ENCODE peak calls at places on chromosomes 13 and 19, in six cellular contexts. I is endodermal cell, R is A549, Q is fibroblast of lung, X is OCI-LY7, N is ascending aorta. H is an unnamed sample.

GRCh38 chr13:48631441-48631840 is 22.3 kb upstream of the CYSLTR2 start:
- DNase-seq in R (no peak), N (no peak), I (no peak), X (no peak), Q (peak; percentile 51), H (no peak)

GRCh38 chr13:89486721-89487120 is 1815.5 kb downstream of the SLITRK5 start:
- DNase-seq in N (no peak), Q (peak; percentile 17), R (no peak), X (no peak), I (no peak), H (no peak)

GRCh38 chr19:2391118-2391725 is 31.2 kb downstream of the TMPRSS9 start:
- DNase-seq in Q (peak; percentile 61), N (no peak), I (peak; percentile 60), X (peak; percentile 86), R (peak; percentile 79), H (no peak)

GRCh38 chr13:105773887-105774538 is 761.4 kb downstream of the EFNB2 start:
- DNase-seq in R (peak; percentile 33), I (no peak), X (no peak), N (no peak), Q (peak; percentile 97), H (no peak)

GRCh38 chr19:18167975-18168645 is 5.5 kb upstream of the IFI30 start:
- DNase-seq in X (peak; percentile 78), R (no peak), I (peak; percentile 84), N (no peak), Q (no peak), H (peak; percentile 63)

GRCh38 chr19:10952809-10953208 is 8.0 kb upstream of the SMARCA4 start:
- DNase-seq in Q (no peak), I (no peak), R (no peak), X (no peak), N (no peak), H (peak; percentile 63)

GRCh38 chr19:1825909-1826556 is 14.0 kb upstream of the ATP8B3 start:
- DNase-seq in X (peak; percentile 73), I (peak; percentile 96), R (peak; percentile 62), N (no peak), Q (peak; percentile 47), H (peak; percentile 72)

GRCh38 chr19:24052811-24053210 is 34.2 kb upstream of the ZNF254 start:
- DNase-seq in Q (no peak), I (no peak), X (no peak), N (no peak), R (no peak), H (no peak)

GRCh38 chr13:51298812-51299211 is 40.7 kb upstream of the SERPINE3 start:
- DNase-seq in R (peak; percentile 4), X (no peak), Q (peak; percentile 4), N (no peak), I (peak; percentile 43), H (no peak)

GRCh38 chr19:27822336-27822735 is 1390.6 kb downstream of the UQCRFS1 start:
- DNase-seq in X (no peak), N (no peak), I (no peak), R (no peak), Q (peak; percentile 70), H (no peak)

GRCh38 chr19:35843676-35844481 is 8.4 kb downstream of the NPHS1 start:
- DNase-seq in I (peak; percentile 95), X (no peak), Q (no peak), R (peak; percentile 88), N (no peak), H (peak; percentile 64)

GRCh38 chr19:1856698-1857603 is 6.4 kb downstream of the KLF16 start:
- DNase-seq in Q (peak; percentile 74), X (peak; percentile 82), N (no peak), R (peak; percentile 87), I (peak; percentile 91), H (peak; percentile 96)

GRCh38 chr13:107427531-107427930 is 787.8 kb downstream of the LIG4 start:
- DNase-seq in X (no peak), I (no peak), N (no peak), R (no peak), Q (no peak), H (no peak)

GRCh38 chr13:32022292-32022691 is 9.3 kb upstream of the FRY start:
- DNase-seq in N (no peak), Q (no peak), X (no peak), I (no peak), R (no peak), H (no peak)

GRCh38 chr19:55687281-55688172 is 12.5 kb downstream of the EPN1 start:
- DNase-seq in N (no peak), X (no peak), I (no peak), R (no peak), Q (no peak), H (peak; percentile 71)

DNA sequence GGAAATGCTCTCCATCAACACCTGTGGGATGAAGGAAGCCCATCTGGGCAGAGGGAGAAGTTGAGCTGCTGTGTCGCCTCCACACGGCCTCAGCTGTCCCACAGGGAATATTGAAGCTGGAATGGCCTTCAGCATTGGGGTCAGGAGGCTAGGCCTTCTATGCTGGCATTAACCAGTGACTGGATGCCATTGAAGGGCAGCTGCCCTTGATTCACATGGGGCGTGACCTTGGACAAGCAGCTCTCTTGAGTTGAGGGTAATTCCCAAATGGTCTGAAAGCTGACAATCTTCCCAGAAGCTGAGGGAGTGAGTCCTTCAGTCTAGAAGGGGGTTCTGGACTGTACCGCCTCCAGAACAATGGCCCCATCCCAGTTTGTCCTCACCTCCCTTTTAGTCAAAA is 6.7 kb downstream of the BCL3 start:
- DNase-seq in N (no peak), X (no peak), I (no peak), Q (no peak), R (no peak), H (no peak)
- TF ChIP-seq CTCF in N (no peak), X (no peak), I (no peak), Q (no peak), R (no peak), H (no peak)

GRCh38 chr13:24822640-24823039 is 58.7 kb downstream of the RNF17 start:
- DNase-seq in R (no peak), I (no peak), Q (no peak), N (no peak), X (no peak), H (no peak)

DNA sequence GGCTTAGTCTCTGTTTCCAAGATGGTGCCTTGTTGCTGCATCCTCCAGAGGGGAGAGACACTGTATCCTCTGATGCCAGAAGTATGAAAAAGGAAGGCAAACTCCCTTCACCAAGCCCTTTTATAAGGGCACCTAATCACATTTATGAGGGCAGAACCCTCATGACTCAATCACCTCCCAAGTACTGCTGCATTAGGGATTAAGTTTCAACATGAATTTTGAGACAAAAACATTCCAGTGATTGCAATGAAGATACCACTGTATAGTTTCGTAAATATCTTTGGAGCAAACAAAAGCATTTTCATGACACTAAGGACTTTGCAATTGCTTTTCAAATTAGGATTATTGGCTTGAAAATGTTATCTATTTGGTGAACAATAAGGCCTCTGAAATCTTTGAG is 63.8 kb downstream of the RNF17 start:
- DNase-seq in Q (no peak), R (no peak), I (no peak), N (no peak), X (no peak), H (no peak)
- TF ChIP-seq CTCF in Q (no peak), R (no peak), I (no peak), N (no peak), X (no peak), H (no peak)

DNA sequence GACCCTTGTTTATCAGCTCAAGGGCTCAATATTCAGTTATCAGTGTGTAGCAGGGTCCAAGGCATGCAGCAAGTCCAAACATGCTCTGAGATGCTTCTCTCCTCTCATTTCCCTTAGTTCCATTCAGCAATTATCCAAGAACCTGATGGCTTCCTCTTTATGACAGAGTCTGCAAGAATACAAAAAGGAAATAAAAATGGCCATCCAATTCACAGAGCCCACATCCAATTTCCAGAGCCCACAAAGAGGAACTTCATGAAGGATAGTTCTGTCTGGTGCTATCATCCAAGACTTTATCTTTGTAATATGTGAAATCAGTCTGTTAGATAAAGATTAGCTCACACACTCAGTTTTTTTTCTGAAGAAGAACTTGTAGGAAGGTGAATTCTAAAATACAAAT is 217.2 kb downstream of the LACC1 start:
- DNase-seq in R (no peak), Q (no peak), X (no peak), I (no peak), N (no peak), H (no peak)
- TF ChIP-seq CTCF in R (no peak), Q (no peak), X (no peak), I (no peak), N (no peak), H (no peak)

GRCh38 chr13:18956473-18957078 is 225.0 kb downstream of the TUBA3C start:
- DNase-seq in R (no peak), X (no peak), N (no peak), Q (no peak), I (no peak), H (no peak)
- TF ChIP-seq CTCF in R (no peak), X (no peak), N (no peak), Q (no peak), I (no peak), H (no peak)

DNA sequence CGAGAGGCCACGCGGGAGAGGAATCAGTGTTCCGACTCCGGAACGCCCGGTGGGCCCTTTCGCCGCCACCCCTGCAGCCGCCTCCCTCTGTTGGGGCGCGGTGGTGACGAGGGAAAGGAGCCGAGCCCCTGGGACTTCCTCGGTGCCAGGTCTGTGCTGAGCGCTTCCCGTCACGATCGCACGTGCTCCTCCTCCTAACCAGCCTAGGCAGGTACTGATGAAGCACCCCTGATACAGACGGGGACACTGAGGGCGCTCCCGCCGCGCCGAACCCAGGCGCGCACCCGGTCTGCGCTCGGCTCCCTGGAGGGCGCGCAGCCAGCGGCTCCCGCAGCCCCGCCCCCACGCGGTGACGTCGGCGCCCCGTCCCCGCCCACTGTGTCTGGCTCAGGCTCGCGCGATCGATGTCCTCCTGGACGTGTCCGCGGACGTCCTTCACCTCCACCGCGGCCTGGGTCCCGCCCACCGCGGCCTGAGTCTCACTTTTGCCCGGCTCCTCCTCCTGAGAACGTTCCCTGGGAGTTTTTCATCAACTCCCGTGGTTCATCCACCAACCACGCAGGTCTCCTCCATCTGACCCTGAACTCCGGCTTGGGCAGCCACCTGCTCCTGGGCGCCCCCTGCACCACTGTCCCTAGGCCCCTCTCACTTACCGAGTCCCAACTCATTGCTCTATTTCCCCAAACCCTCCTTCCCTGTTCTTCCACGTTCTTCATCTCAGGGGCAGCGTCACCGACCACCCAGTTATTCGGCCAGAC is 2.6 kb upstream of the KLK15 start:
- DNase-seq in I (peak; percentile 91), N (no peak), Q (peak; percentile 44), X (peak; percentile 65), R (peak; percentile 83), H (peak; percentile 91)
- TF ChIP-seq CTCF in I (peak; percentile 36), N (no peak), Q (no peak), X (no peak), R (no peak), H (no peak)

GRCh38 chr19:30784850-30785459 is 412.8 kb downstream of the ZNF536 start:
- DNase-seq in N (no peak), Q (no peak), X (peak; percentile 43), R (peak; percentile 51), I (peak; percentile 91), H (no peak)

GRCh38 chr19:30783212-30783611 is 411.0 kb downstream of the ZNF536 start:
- DNase-seq in I (no peak), R (no peak), N (no peak), Q (no peak), X (no peak), H (no peak)

GRCh38 chr19:30783936-30784335 is 411.8 kb downstream of the ZNF536 start:
- DNase-seq in R (no peak), Q (no peak), N (no peak), I (peak; percentile 26), X (no peak), H (no peak)

GRCh38 chr19:30788105-30788765 is 416.1 kb downstream of the ZNF536 start:
- DNase-seq in R (no peak), X (no peak), N (no peak), I (peak; percentile 18), Q (no peak), H (no peak)

GRCh38 chr19:30785728-30786127 is 413.5 kb downstream of the ZNF536 start:
- DNase-seq in N (no peak), Q (no peak), I (no peak), X (no peak), R (no peak), H (no peak)
- TF ChIP-seq CTCF in N (no peak), Q (no peak), I (peak; percentile 50), X (no peak), R (no peak), H (no peak)